ENCODE peak calls at places on chromosome 16, in five cellular contexts. One of them, this sample, is unnamed.

GRCh38 chr16:81571175-81571574 is 126.6 kb downstream of the CMIP start:
- DNase-seq in fibroblast of the aortic adventitia: no peak
- DNase-seq in OCI-LY7: no peak
- DNase-seq in heart right ventricle: no peak
- DNase-seq in cardiac fibroblast: no peak
- DNase-seq in this sample: no peak

GRCh38 chr16:71537643-71538042 is 11.4 kb downstream of the CHST4 start:
- DNase-seq in fibroblast of the aortic adventitia: peak; percentile 37
- DNase-seq in heart right ventricle: no peak
- DNase-seq in OCI-LY7: peak; percentile 67
- DNase-seq in cardiac fibroblast: peak; percentile 61
- DNase-seq in this sample: peak; percentile 47

GRCh38 chr16:73033271-73033998 is 14.5 kb downstream of the ZFHX3 start:
- DNase-seq in cardiac fibroblast: no peak
- DNase-seq in OCI-LY7: no peak
- DNase-seq in fibroblast of the aortic adventitia: no peak
- DNase-seq in heart right ventricle: no peak
- DNase-seq in this sample: no peak

GRCh38 chr16:81551141-81551808 is 106.7 kb downstream of the CMIP start:
- DNase-seq in fibroblast of the aortic adventitia: peak; percentile 30
- DNase-seq in OCI-LY7: no peak
- DNase-seq in heart right ventricle: no peak
- DNase-seq in cardiac fibroblast: peak; percentile 86
- DNase-seq in this sample: peak; percentile 25

GRCh38 chr16:66516808-66517585 is 32.9 kb downstream of the TK2 start:
- DNase-seq in heart right ventricle: peak; percentile 96
- DNase-seq in OCI-LY7: peak; percentile 95
- DNase-seq in cardiac fibroblast: peak; percentile 99
- DNase-seq in fibroblast of the aortic adventitia: peak; percentile 99
- DNase-seq in this sample: peak; percentile 99

GRCh38 chr16:67942200-67942509 is 1.8 kb downstream of the LCAT start:
- DNase-seq in fibroblast of the aortic adventitia: peak; percentile 30
- DNase-seq in OCI-LY7: peak; percentile 62
- DNase-seq in cardiac fibroblast: peak; percentile 39
- DNase-seq in heart right ventricle: no peak
- DNase-seq in this sample: peak; percentile 39

GRCh38 chr16:57801856-57802634 is at the start of gene KIFC3:
- DNase-seq in OCI-LY7: peak; percentile 12
- DNase-seq in heart right ventricle: peak; percentile 90
- DNase-seq in cardiac fibroblast: peak; percentile 84
- DNase-seq in fibroblast of the aortic adventitia: peak; percentile 61
- DNase-seq in this sample: peak; percentile 56

GRCh38 chr16:82016964-82017363 is 5.7 kb upstream of the SDR42E1 start:
- DNase-seq in heart right ventricle: no peak
- DNase-seq in cardiac fibroblast: peak; percentile 80
- DNase-seq in fibroblast of the aortic adventitia: peak; percentile 89
- DNase-seq in OCI-LY7: no peak
- DNase-seq in this sample: peak; percentile 75

GRCh38 chr16:75256059-75256870 is 4.8 kb upstream of the BCAR1 start:
- DNase-seq in heart right ventricle: peak; percentile 36
- DNase-seq in OCI-LY7: no peak
- DNase-seq in fibroblast of the aortic adventitia: peak; percentile 22
- DNase-seq in cardiac fibroblast: no peak
- DNase-seq in this sample: no peak

GRCh38 chr16:26688105-26688504 is 378.6 kb upstream of the C16orf82 start:
- DNase-seq in fibroblast of the aortic adventitia: no peak
- DNase-seq in heart right ventricle: no peak
- DNase-seq in OCI-LY7: no peak
- DNase-seq in cardiac fibroblast: no peak
- DNase-seq in this sample: no peak

GRCh38 chr16:1413684-1414531 is 596 bp downstream of the UNKL start:
- DNase-seq in cardiac fibroblast: peak; percentile 49
- DNase-seq in heart right ventricle: peak; percentile 69
- DNase-seq in fibroblast of the aortic adventitia: peak; percentile 39
- DNase-seq in OCI-LY7: peak; percentile 81
- DNase-seq in this sample: peak; percentile 41

GRCh38 chr16:7921360-7921759 is 588.7 kb downstream of the RBFOX1 start:
- DNase-seq in heart right ventricle: no peak
- DNase-seq in fibroblast of the aortic adventitia: no peak
- DNase-seq in cardiac fibroblast: no peak
- DNase-seq in OCI-LY7: no peak
- DNase-seq in this sample: no peak

GRCh38 chr16:1567988-1568387 is 34.5 kb downstream of the TMEM204 start:
- DNase-seq in OCI-LY7: no peak
- DNase-seq in cardiac fibroblast: no peak
- DNase-seq in heart right ventricle: no peak
- DNase-seq in fibroblast of the aortic adventitia: no peak
- DNase-seq in this sample: no peak

GRCh38 chr16:53704445-53704813 is 473 bp downstream of the FTO start:
- DNase-seq in fibroblast of the aortic adventitia: no peak
- DNase-seq in OCI-LY7: no peak
- DNase-seq in heart right ventricle: no peak
- DNase-seq in cardiac fibroblast: peak; percentile 4
- DNase-seq in this sample: no peak

GRCh38 chr16:66503030-66503429 is 46.9 kb downstream of the TK2 start:
- DNase-seq in heart right ventricle: no peak
- DNase-seq in fibroblast of the aortic adventitia: no peak
- DNase-seq in cardiac fibroblast: no peak
- DNase-seq in OCI-LY7: no peak
- DNase-seq in this sample: no peak

GRCh38 chr16:57585051-57585687 is 42.7 kb downstream of the ADGRG5 start:
- DNase-seq in OCI-LY7: no peak
- DNase-seq in fibroblast of the aortic adventitia: no peak
- DNase-seq in cardiac fibroblast: no peak
- DNase-seq in heart right ventricle: no peak
- DNase-seq in this sample: no peak

GRCh38 chr16:28873543-28874201 is 4.6 kb upstream of the ATP2A1 start:
- DNase-seq in cardiac fibroblast: peak; percentile 21
- DNase-seq in OCI-LY7: peak; percentile 50
- DNase-seq in heart right ventricle: no peak
- DNase-seq in fibroblast of the aortic adventitia: no peak
- DNase-seq in this sample: peak; percentile 7

GRCh38 chr16:19185510-19185851 is 17.4 kb downstream of the SYT17 start:
- DNase-seq in cardiac fibroblast: no peak
- DNase-seq in OCI-LY7: no peak
- DNase-seq in fibroblast of the aortic adventitia: no peak
- DNase-seq in heart right ventricle: no peak
- DNase-seq in this sample: no peak

GRCh38 chr16:23378921-23379320 is 74.1 kb downstream of the COG7 start:
- DNase-seq in cardiac fibroblast: no peak
- DNase-seq in OCI-LY7: no peak
- DNase-seq in heart right ventricle: no peak
- DNase-seq in fibroblast of the aortic adventitia: no peak
- DNase-seq in this sample: no peak

GRCh38 chr16:48366165-48367093 is 18.8 kb downstream of the SIAH1 start:
- DNase-seq in fibroblast of the aortic adventitia: peak; percentile 97
- DNase-seq in OCI-LY7: peak; percentile 47
- DNase-seq in cardiac fibroblast: peak; percentile 94
- DNase-seq in heart right ventricle: no peak
- DNase-seq in this sample: peak; percentile 92

GRCh38 chr16:53059672-53060071 is 4.9 kb downstream of the CHD9 start:
- DNase-seq in fibroblast of the aortic adventitia: no peak
- DNase-seq in cardiac fibroblast: no peak
- DNase-seq in OCI-LY7: no peak
- DNase-seq in heart right ventricle: no peak
- DNase-seq in this sample: no peak

GRCh38 chr16:65318138-65318537 is 196.3 kb upstream of the CDH11 start:
- DNase-seq in heart right ventricle: no peak
- DNase-seq in fibroblast of the aortic adventitia: no peak
- DNase-seq in cardiac fibroblast: no peak
- DNase-seq in OCI-LY7: no peak
- DNase-seq in this sample: no peak

GRCh38 chr16:82470506-82471196 is 156.1 kb upstream of the CDH13 start:
- DNase-seq in cardiac fibroblast: no peak
- DNase-seq in heart right ventricle: no peak
- DNase-seq in fibroblast of the aortic adventitia: no peak
- DNase-seq in OCI-LY7: no peak
- DNase-seq in this sample: no peak

GRCh38 chr16:54402270-54402669 is 115.7 kb upstream of the IRX3 start:
- DNase-seq in fibroblast of the aortic adventitia: peak; percentile 12
- DNase-seq in OCI-LY7: no peak
- DNase-seq in heart right ventricle: peak; percentile 65
- DNase-seq in cardiac fibroblast: no peak
- DNase-seq in this sample: no peak

GRCh38 chr16:30694926-30695678 is 3.9 kb upstream of the SRCAP start:
- DNase-seq in fibroblast of the aortic adventitia: no peak
- DNase-seq in OCI-LY7: no peak
- DNase-seq in heart right ventricle: no peak
- DNase-seq in cardiac fibroblast: no peak
- DNase-seq in this sample: no peak

GRCh38 chr16:368388-369158 is 1.8 kb downstream of the MRPL28 start:
- DNase-seq in cardiac fibroblast: no peak
- DNase-seq in fibroblast of the aortic adventitia: no peak
- DNase-seq in heart right ventricle: no peak
- DNase-seq in OCI-LY7: no peak
- DNase-seq in this sample: no peak

GRCh38 chr16:167117-167462 is 1.3 kb downstream of the HBM start:
- DNase-seq in fibroblast of the aortic adventitia: no peak
- DNase-seq in OCI-LY7: no peak
- DNase-seq in heart right ventricle: no peak
- DNase-seq in cardiac fibroblast: no peak
- DNase-seq in this sample: no peak

GRCh38 chr16:424033-424622 is 1.3 kb upstream of the RAB11FIP3 start:
- DNase-seq in fibroblast of the aortic adventitia: peak; percentile 98
- DNase-seq in heart right ventricle: no peak
- DNase-seq in OCI-LY7: no peak
- DNase-seq in cardiac fibroblast: peak; percentile 97
- DNase-seq in this sample: peak; percentile 98

GRCh38 chr16:54326266-54326662 is 39.7 kb upstream of the IRX3 start:
- DNase-seq in fibroblast of the aortic adventitia: peak; percentile 40
- DNase-seq in OCI-LY7: no peak
- DNase-seq in heart right ventricle: no peak
- DNase-seq in cardiac fibroblast: peak; percentile 36
- DNase-seq in this sample: peak; percentile 69

GRCh38 chr16:87636050-87636684 is 33.9 kb downstream of the JPH3 start:
- DNase-seq in heart right ventricle: peak; percentile 83
- DNase-seq in cardiac fibroblast: peak; percentile 85
- DNase-seq in OCI-LY7: peak; percentile 76
- DNase-seq in fibroblast of the aortic adventitia: peak; percentile 78
- DNase-seq in this sample: peak; percentile 78

GRCh38 chr16:87637357-87637756 is 35.0 kb downstream of the JPH3 start:
- DNase-seq in fibroblast of the aortic adventitia: no peak
- DNase-seq in cardiac fibroblast: no peak
- DNase-seq in OCI-LY7: no peak
- DNase-seq in heart right ventricle: no peak
- DNase-seq in this sample: no peak

GRCh38 chr16:87634411-87634810 is 32.1 kb downstream of the JPH3 start:
- DNase-seq in OCI-LY7: no peak
- DNase-seq in fibroblast of the aortic adventitia: no peak
- DNase-seq in heart right ventricle: no peak
- DNase-seq in cardiac fibroblast: no peak
- DNase-seq in this sample: no peak

GRCh38 chr16:87636741-87637140 is 34.4 kb downstream of the JPH3 start:
- DNase-seq in heart right ventricle: no peak
- DNase-seq in fibroblast of the aortic adventitia: no peak
- DNase-seq in OCI-LY7: no peak
- DNase-seq in cardiac fibroblast: no peak
- DNase-seq in this sample: no peak

DNA sequence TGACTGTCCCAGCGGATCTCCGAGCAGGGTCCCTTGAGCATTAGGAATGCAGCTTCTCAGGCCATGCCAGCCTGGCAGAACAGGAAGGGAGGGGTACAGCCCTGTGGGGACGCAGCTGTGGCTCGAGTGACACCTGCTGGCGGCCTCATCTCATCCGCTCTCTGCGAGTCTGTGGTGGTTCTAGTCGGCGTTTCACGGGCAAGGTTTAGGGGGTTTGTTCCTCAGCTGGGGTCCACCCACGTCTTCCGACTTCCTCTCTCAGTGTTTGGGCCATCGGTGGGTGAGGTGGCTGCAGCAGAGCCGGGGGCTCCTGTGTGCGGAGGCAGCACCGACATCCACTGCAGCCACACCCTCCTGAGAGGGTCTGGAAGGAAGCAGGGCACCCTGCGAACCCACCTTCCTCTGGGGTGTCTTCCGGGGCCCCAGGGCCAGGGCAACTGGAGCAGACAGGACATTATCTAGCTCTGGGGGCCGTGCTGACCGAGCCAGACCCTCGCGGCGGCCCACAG is 33.3 kb downstream of the JPH3 start:
- DNase-seq in fibroblast of the aortic adventitia: peak; percentile 57
- DNase-seq in cardiac fibroblast: peak; percentile 38
- DNase-seq in OCI-LY7: peak; percentile 84
- DNase-seq in heart right ventricle: no peak
- DNase-seq in this sample: peak; percentile 32
- TF ChIP-seq CTCF in fibroblast of the aortic adventitia: peak; percentile 69
- TF ChIP-seq CTCF in cardiac fibroblast: peak; percentile 60
- TF ChIP-seq CTCF in OCI-LY7: peak; percentile 91
- TF ChIP-seq CTCF in heart right ventricle: peak; percentile 58
- TF ChIP-seq CTCF in this sample: peak; percentile 58

GRCh38 chr16:69522732-69523404 is 42.9 kb upstream of the NFAT5 start:
- DNase-seq in heart right ventricle: no peak
- DNase-seq in OCI-LY7: peak; percentile 46
- DNase-seq in cardiac fibroblast: no peak
- DNase-seq in fibroblast of the aortic adventitia: no peak
- DNase-seq in this sample: no peak
- H3K4me3 ChIP-seq in heart right ventricle: no peak overlapping the region
- H3K4me3 ChIP-seq in OCI-LY7: no peak overlapping the region
- H3K4me3 ChIP-seq in cardiac fibroblast: no peak overlapping the region
- H3K4me3 ChIP-seq in fibroblast of the aortic adventitia: no peak overlapping the region
- H3K4me3 ChIP-seq in this sample: no peak overlapping the region

GRCh38 chr16:79261461-79261860 is 339.1 kb downstream of the MAF start:
- DNase-seq in heart right ventricle: peak; percentile 54
- DNase-seq in cardiac fibroblast: no peak
- DNase-seq in fibroblast of the aortic adventitia: no peak
- DNase-seq in OCI-LY7: no peak
- DNase-seq in this sample: no peak
- TF ChIP-seq CTCF in heart right ventricle: peak; percentile 51
- TF ChIP-seq CTCF in cardiac fibroblast: no peak
- TF ChIP-seq CTCF in fibroblast of the aortic adventitia: no peak
- TF ChIP-seq CTCF in OCI-LY7: peak; percentile 69
- TF ChIP-seq CTCF in this sample: no peak

GRCh38 chr16:4053663-4054479 is 62.4 kb downstream of the ADCY9 start:
- DNase-seq in heart right ventricle: peak; percentile 52
- DNase-seq in fibroblast of the aortic adventitia: peak; percentile 81
- DNase-seq in cardiac fibroblast: peak; percentile 66
- DNase-seq in OCI-LY7: no peak
- DNase-seq in this sample: peak; percentile 79
- H3K4me3 ChIP-seq in heart right ventricle: no peak overlapping the region
- H3K4me3 ChIP-seq in fibroblast of the aortic adventitia: no peak overlapping the region
- H3K4me3 ChIP-seq in cardiac fibroblast: no peak overlapping the region
- H3K4me3 ChIP-seq in OCI-LY7: no peak overlapping the region
- H3K4me3 ChIP-seq in this sample: peak overlapping the region; percentile 9

GRCh38 chr16:55655709-55656694 is at the start of gene SLC6A2:
- DNase-seq in fibroblast of the aortic adventitia: no peak
- DNase-seq in cardiac fibroblast: peak; percentile 12
- DNase-seq in OCI-LY7: no peak
- DNase-seq in heart right ventricle: peak; percentile 29
- DNase-seq in this sample: no peak
- TF ChIP-seq CTCF in fibroblast of the aortic adventitia: no peak
- TF ChIP-seq CTCF in cardiac fibroblast: no peak
- TF ChIP-seq CTCF in OCI-LY7: no peak
- TF ChIP-seq CTCF in heart right ventricle: peak; percentile 12
- TF ChIP-seq CTCF in this sample: no peak

This sample was measured in fibroblast of mammary gland.